ENCODE peak calls at places on chromosomes 11 and 22, in ten cellular contexts. Q is mucosa of descending colon, F is WTC11, M is uterus, C is glutamatergic neuron, A is HFFc6, V is fibroblast of lung, W is endothelial cell, P is mammary epithelial cell, U is OCI-LY7. L is an unnamed sample.

GRCh38 chr22:36870250-36870649 is 9.4 kb downstream of the NCF4 start:
- DNase-seq in Q (no peak), F (no peak), M (no peak), C (no peak), A (no peak), V (no peak), W (no peak), P (peak; percentile 68), U (no peak), L (peak; percentile 64)

GRCh38 chr11:444397-445144 is 2.8 kb upstream of the ANO9 start:
- DNase-seq in Q (peak; percentile 83), F (no peak), M (no peak), C (no peak), A (peak; percentile 11), V (peak; percentile 34), W (no peak), P (peak; percentile 24), U (no peak), L (no peak)

GRCh38 chr11:123110397-123110796 is 48.5 kb upstream of the HSPA8 start:
- DNase-seq in Q (no peak), F (no peak), M (no peak), C (no peak), A (no peak), V (no peak), W (no peak), P (no peak), U (no peak), L (no peak)

GRCh38 chr11:58524232-58525036 is 16.5 kb upstream of the OR5B21 start:
- DNase-seq in Q (peak; percentile 55), F (peak; percentile 68), M (peak; percentile 63), C (peak; percentile 64), A (peak; percentile 79), V (peak; percentile 76), W (peak; percentile 66), P (peak; percentile 63), U (peak; percentile 81), L (peak; percentile 78)

GRCh38 chr11:6387811-6388599 is 2.3 kb upstream of the SMPD1 start:
- DNase-seq in Q (no peak), F (no peak), M (no peak), C (no peak), A (peak; percentile 11), V (peak; percentile 47), W (no peak), P (no peak), U (no peak), L (peak; percentile 31)

GRCh38 chr11:2774173-2775082 is 74.6 kb upstream of the KCNQ1OT1 start:
- DNase-seq in Q (peak; percentile 20), F (peak; percentile 4), M (no peak), C (peak; percentile 11), A (no peak), V (no peak), W (peak; percentile 2), P (no peak), U (no peak), L (no peak)

GRCh38 chr11:33376331-33377099 is 119.3 kb downstream of the HIPK3 start:
- DNase-seq in Q (no peak), F (peak; percentile 59), M (no peak), C (peak; percentile 52), A (no peak), V (peak; percentile 35), W (peak; percentile 31), P (peak; percentile 33), U (peak; percentile 76), L (no peak)

GRCh38 chr11:57792060-57792541 is 30.5 kb downstream of the CTNND1 start:
- DNase-seq in Q (peak; percentile 79), F (no peak), M (peak; percentile 33), C (no peak), A (no peak), V (peak; percentile 72), W (no peak), P (peak; percentile 70), U (no peak), L (peak; percentile 49)

GRCh38 chr22:27642104-27642800 is 159.3 kb downstream of the MN1 start:
- DNase-seq in Q (no peak), F (no peak), M (no peak), C (no peak), A (no peak), V (peak; percentile 10), W (no peak), P (no peak), U (no peak), L (no peak)

GRCh38 chr11:76835928-76836612 is 24.6 kb upstream of the ACER3 start:
- DNase-seq in Q (peak; percentile 73), F (no peak), M (peak; percentile 52), C (no peak), A (peak; percentile 55), V (peak; percentile 67), W (no peak), P (no peak), U (no peak), L (peak; percentile 94)

GRCh38 chr11:47652070-47652469 is 9.7 kb upstream of the MTCH2 start:
- DNase-seq in Q (no peak), F (no peak), M (no peak), C (no peak), A (no peak), V (no peak), W (no peak), P (no peak), U (no peak), L (no peak)

GRCh38 chr11:32334822-32335221 is 100.5 kb downstream of the WT1 start:
- DNase-seq in Q (peak; percentile 52), F (peak; percentile 82), M (no peak), C (no peak), A (no peak), V (no peak), W (no peak), P (no peak), U (no peak), L (no peak)

GRCh38 chr11:130599073-130599654 is 150.7 kb downstream of the ADAMTS15 start:
- DNase-seq in Q (no peak), F (no peak), M (peak; percentile 48), C (no peak), A (no peak), V (no peak), W (no peak), P (no peak), U (no peak), L (peak; percentile 69)

GRCh38 chr22:27241430-27242110 is 560.0 kb downstream of the MN1 start:
- DNase-seq in Q (no peak), F (no peak), M (no peak), C (peak; percentile 87), A (no peak), V (peak; percentile 59), W (no peak), P (no peak), U (no peak), L (no peak)

GRCh38 chr11:45320366-45320765 is 34.2 kb upstream of the SYT13 start:
- DNase-seq in Q (no peak), F (no peak), M (no peak), C (no peak), A (no peak), V (no peak), W (no peak), P (no peak), U (no peak), L (no peak)
- TF ChIP-seq CTCF in Q (no peak), F (no peak), M (no peak), C (no peak), A (no peak), V (no peak), W (no peak), P (no peak), U (no peak), L (no peak)

GRCh38 chr11:120386318-120386717 is 50.1 kb downstream of the ARHGEF12 start:
- DNase-seq in Q (no peak), F (no peak), M (no peak), C (no peak), A (no peak), V (no peak), W (no peak), P (no peak), U (no peak), L (no peak)
- TF ChIP-seq CTCF in Q (no peak), F (no peak), M (no peak), C (no peak), A (no peak), V (no peak), W (no peak), P (no peak), U (no peak), L (no peak)

GRCh38 chr22:30434775-30435315 is 9.3 kb downstream of the MTFP1 start:
- DNase-seq in Q (no peak), F (no peak), M (no peak), C (no peak), A (no peak), V (no peak), W (no peak), P (no peak), U (no peak), L (no peak)

GRCh38 chr22:30433773-30434172 is 8.2 kb downstream of the MTFP1 start:
- DNase-seq in Q (no peak), F (no peak), M (no peak), C (no peak), A (no peak), V (no peak), W (no peak), P (peak; percentile 40), U (no peak), L (no peak)

GRCh38 chr22:30436196-30436595 is 10.6 kb downstream of the MTFP1 start:
- DNase-seq in Q (no peak), F (no peak), M (no peak), C (no peak), A (no peak), V (no peak), W (no peak), P (no peak), U (no peak), L (no peak)

GRCh38 chr22:30433227-30433626 is 7.7 kb downstream of the MTFP1 start:
- DNase-seq in Q (no peak), F (no peak), M (no peak), C (no peak), A (no peak), V (no peak), W (no peak), P (no peak), U (no peak), L (no peak)

DNA sequence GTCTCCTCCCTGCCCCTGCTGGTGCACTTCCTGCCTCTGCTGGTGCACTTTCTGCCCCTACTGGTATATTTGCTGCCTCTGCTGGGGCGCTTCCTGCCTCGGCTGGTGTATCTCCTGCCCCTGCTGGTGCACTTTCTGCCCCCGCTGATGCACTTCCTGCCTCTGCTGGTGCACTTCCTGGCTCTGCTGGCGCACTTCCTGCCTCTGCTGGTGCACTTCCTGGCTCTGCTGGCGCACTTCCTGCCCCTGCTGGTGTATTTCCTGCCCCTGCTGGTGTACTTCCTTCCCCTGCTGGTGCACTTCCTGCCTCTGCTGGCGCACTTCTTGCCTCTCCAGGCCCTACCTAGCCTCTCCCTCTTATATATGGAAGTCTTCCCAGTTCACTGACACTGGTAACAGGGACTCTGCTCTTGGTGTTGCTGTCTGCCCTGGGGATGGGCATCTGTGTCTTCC is 10.1 kb downstream of the MTFP1 start:
- DNase-seq in Q (peak; percentile 61), F (no peak), M (peak; percentile 21), C (no peak), A (no peak), V (no peak), W (peak; percentile 46), P (no peak), U (peak; percentile 90), L (no peak)
- TF ChIP-seq CTCF in Q (no peak), F (no peak), M (no peak), C (no peak), A (no peak), V (no peak), W (peak; percentile 25), P (no peak), U (peak; percentile 67), L (no peak)

DNA sequence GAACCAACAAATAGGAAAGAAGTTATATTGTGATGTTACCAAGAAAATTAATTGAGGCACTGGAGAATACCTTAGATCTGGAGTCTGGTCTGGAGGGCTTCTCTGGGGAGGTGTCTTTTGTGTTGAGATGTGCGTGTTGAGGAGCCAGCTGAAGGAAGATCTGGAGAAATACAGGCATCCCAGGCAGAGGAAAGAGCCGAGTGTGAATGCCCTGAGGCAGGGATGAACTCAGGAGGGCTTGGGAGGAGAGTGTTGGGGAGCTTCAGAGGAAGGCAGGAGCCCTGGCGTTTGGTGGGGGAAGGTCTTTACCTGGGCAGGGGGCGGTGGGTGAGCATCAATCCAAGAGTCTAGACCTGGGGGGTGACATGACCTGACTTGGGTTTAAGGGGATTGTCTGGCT is 13.1 kb downstream of the SYNGR1 start:
- DNase-seq in Q (no peak), F (no peak), M (no peak), C (no peak), A (no peak), V (no peak), W (no peak), P (no peak), U (no peak), L (no peak)
- TF ChIP-seq CTCF in Q (no peak), F (no peak), M (no peak), C (no peak), A (no peak), V (no peak), W (no peak), P (no peak), U (no peak), L (no peak)

L was measured in MCF 10A.